ENCODE peak calls at places on chromosomes 4 and X, in five cellular contexts. K, R, G, P and B are unnamed samples.

GRCh38 chr4:133148690-133149363 is at the start of gene PCDH10:
- DNase-seq in K (peak), R (peak), G (peak), P (peak), B (peak)

GRCh38 chr4:24867766-24868296 is 45.0 kb downstream of the CCDC149 start:
- DNase-seq in K (no peak), R (no peak), G (no peak), P (no peak), B (no peak)

GRCh38 chrX:41946230-41946629 is 22.9 kb upstream of the CASK start:
- DNase-seq in K (no peak), R (no peak), G (no peak), P (no peak), B (no peak)

GRCh38 chr4:24473309-24473721 is 111.0 kb downstream of the DHX15 start:
- DNase-seq in K (peak), R (peak), G (peak), P (peak), B (peak)

GRCh38 chr4:92235741-92236140 is 68.0 kb upstream of the GRID2 start:
- DNase-seq in K (no peak), R (no peak), G (peak), P (no peak), B (peak)

GRCh38 chrX:11666180-11666579 is 460 bp upstream of the ARHGAP6 start:
- DNase-seq in K (no peak), R (no peak), G (no peak), P (no peak), B (peak)

GRCh38 chr4:73036123-73036522 is 33.4 kb downstream of the COX18 start:
- DNase-seq in K (no peak), R (no peak), G (no peak), P (no peak), B (no peak)

GRCh38 chr4:78644744-78645330 is 93.3 kb downstream of the ANXA3 start:
- DNase-seq in K (peak), R (peak), G (peak), P (no peak), B (peak)

GRCh38 chr4:2867758-2868491 is 24.3 kb downstream of the ADD1 start:
- DNase-seq in K (no peak), R (peak), G (no peak), P (no peak), B (peak)

GRCh38 chrX:71098951-71099506 is 3.4 kb downstream of the FOXO4 start:
- DNase-seq in K (no peak), R (no peak), G (no peak), P (no peak), B (no peak)

GRCh38 chrX:9285342-9285771 is 179.5 kb upstream of the TBL1X start:
- DNase-seq in K (no peak), R (no peak), G (no peak), P (no peak), B (no peak)

GRCh38 chrX:22097295-22097694 is 65.2 kb downstream of the PHEX start:
- DNase-seq in K (no peak), R (no peak), G (peak), P (no peak), B (no peak)